ENCODE peak calls at places on chromosomes 1 and 21, in five cellular contexts. N, B, X, S and I are unnamed samples.
A peak's percentile ranks its signal among the peaks of the same experiment; 100 is the strongest.

GRCh38 chr1:39957299-39958020 is 2.5 kb downstream of the MFSD2A start:
- DNase-seq in N (no peak), S (no peak), B (no peak), X (no peak), I (no peak)

GRCh38 chr21:38897532-38898421 is 92.0 kb downstream of the ETS2 start:
- DNase-seq in B (no peak), S (no peak), N (no peak), X (no peak), I (no peak)

GRCh38 chr1:6033986-6034749 is 11.5 kb upstream of the KCNAB2 start:
- DNase-seq in S (no peak), N (no peak), B (peak; percentile 49), X (peak; percentile 82), I (peak; percentile 84)

GRCh38 chr1:41800237-41800902 is 118.4 kb downstream of the HIVEP3 start:
- DNase-seq in N (no peak), X (no peak), B (no peak), S (peak; percentile 61), I (no peak)

GRCh38 chr1:156911587-156912298 is 8.7 kb upstream of the LRRC71 start:
- DNase-seq in N (no peak), X (no peak), B (no peak), S (no peak), I (no peak)

GRCh38 chr1:71881611-71882010 is 400.7 kb downstream of the NEGR1 start:
- DNase-seq in S (no peak), N (no peak), X (no peak), B (no peak), I (no peak)

GRCh38 chr1:150619576-150620509 is 9.6 kb downstream of the ENSA start:
- DNase-seq in S (no peak), X (peak; percentile 81), N (no peak), B (no peak), I (no peak)

GRCh38 chr21:40386301-40386911 is 460.6 kb downstream of the DSCAM start:
- DNase-seq in X (peak; percentile 36), N (no peak), S (no peak), B (no peak), I (peak; percentile 69)

GRCh38 chr1:61386323-61386722 is 304.0 kb downstream of the NFIA start:
- DNase-seq in N (no peak), X (no peak), S (no peak), B (no peak), I (no peak)

GRCh38 chr1:112509005-112509659 is 367 bp downstream of the WNT2B start:
- DNase-seq in N (no peak), S (no peak), X (no peak), B (no peak), I (peak; percentile 73)

GRCh38 chr1:45617618-45618017 is 6.2 kb downstream of the CCDC17 start:
- DNase-seq in B (no peak), X (no peak), N (no peak), S (no peak), I (no peak)

GRCh38 chr1:27598902-27599528 is 4.9 kb downstream of the AHDC1 start:
- DNase-seq in X (peak; percentile 88), B (no peak), S (no peak), N (no peak), I (no peak)

GRCh38 chr1:20108724-20109123 is 10.6 kb downstream of the PLA2G2D start:
- DNase-seq in S (no peak), B (no peak), N (no peak), X (no peak), I (no peak)

GRCh38 chr21:15414057-15414456 is 315.7 kb upstream of the USP25 start:
- DNase-seq in X (no peak), S (no peak), N (no peak), B (no peak), I (no peak)

GRCh38 chr1:198328458-198329032 is 171.7 kb downstream of the NEK7 start:
- DNase-seq in S (no peak), N (no peak), B (no peak), X (no peak), I (no peak)

GRCh38 chr1:174157157-174157806 is 2.0 kb upstream of the RABGAP1L start:
- DNase-seq in B (no peak), X (no peak), S (peak; percentile 83), N (no peak), I (no peak)

GRCh38 chr1:158203693-158204457 is 23.2 kb downstream of the CD1D start:
- DNase-seq in B (peak; percentile 49), N (peak; percentile 69), S (peak; percentile 8), X (peak; percentile 37), I (peak; percentile 85)

GRCh38 chr1:116182019-116182714 is 71.0 kb downstream of the MAB21L3 start:
- DNase-seq in S (no peak), N (no peak), X (no peak), B (no peak), I (no peak)

GRCh38 chr1:193542668-193543067 is 356.3 kb upstream of the B3GALT2 start:
- DNase-seq in B (peak; percentile 3), X (no peak), S (no peak), N (no peak), I (peak; percentile 40)

GRCh38 chr1:115134850-115135484 is 45.7 kb upstream of the TSPAN2 start:
- DNase-seq in N (peak; percentile 22), X (no peak), S (no peak), B (no peak), I (no peak)

GRCh38 chr21:44718571-44718970 is 7.2 kb upstream of the TSPEAR start:
- DNase-seq in B (no peak), S (no peak), X (no peak), N (no peak), I (peak; percentile 73)

GRCh38 chr1:2643414-2644077 is 10.7 kb upstream of the MMEL1 start:
- DNase-seq in X (no peak), S (no peak), N (no peak), B (no peak), I (no peak)

GRCh38 chr1:152111515-152111968 is 3.7 kb downstream of the TCHH start:
- DNase-seq in N (no peak), X (no peak), B (no peak), S (no peak), I (peak; percentile 77)

GRCh38 chr21:45643021-45643980 is at the start of gene PCBP3:
- DNase-seq in B (no peak), N (peak; percentile 61), X (peak; percentile 98), S (peak; percentile 66), I (peak; percentile 99)

GRCh38 chr21:18174370-18174769 is 70.3 kb upstream of the CHODL start:
- DNase-seq in X (no peak), B (no peak), S (no peak), N (no peak), I (no peak)

GRCh38 chr21:36980280-36981048 is 14.0 kb upstream of the HLCS start:
- DNase-seq in N (no peak), S (no peak), X (no peak), B (no peak), I (peak; percentile 65)

GRCh38 chr1:12335815-12336214 is 106.0 kb downstream of the VPS13D start:
- DNase-seq in N (no peak), X (no peak), S (no peak), B (no peak), I (no peak)

GRCh38 chr1:236502972-236503639 is 20.7 kb upstream of the LGALS8 start:
- DNase-seq in S (no peak), X (peak; percentile 57), B (peak; percentile 91), N (peak; percentile 36), I (peak; percentile 89)

GRCh38 chr1:112462953-112463279 is 45.8 kb upstream of the WNT2B start:
- DNase-seq in S (no peak), X (peak; percentile 67), N (no peak), B (no peak), I (no peak)

DNA sequence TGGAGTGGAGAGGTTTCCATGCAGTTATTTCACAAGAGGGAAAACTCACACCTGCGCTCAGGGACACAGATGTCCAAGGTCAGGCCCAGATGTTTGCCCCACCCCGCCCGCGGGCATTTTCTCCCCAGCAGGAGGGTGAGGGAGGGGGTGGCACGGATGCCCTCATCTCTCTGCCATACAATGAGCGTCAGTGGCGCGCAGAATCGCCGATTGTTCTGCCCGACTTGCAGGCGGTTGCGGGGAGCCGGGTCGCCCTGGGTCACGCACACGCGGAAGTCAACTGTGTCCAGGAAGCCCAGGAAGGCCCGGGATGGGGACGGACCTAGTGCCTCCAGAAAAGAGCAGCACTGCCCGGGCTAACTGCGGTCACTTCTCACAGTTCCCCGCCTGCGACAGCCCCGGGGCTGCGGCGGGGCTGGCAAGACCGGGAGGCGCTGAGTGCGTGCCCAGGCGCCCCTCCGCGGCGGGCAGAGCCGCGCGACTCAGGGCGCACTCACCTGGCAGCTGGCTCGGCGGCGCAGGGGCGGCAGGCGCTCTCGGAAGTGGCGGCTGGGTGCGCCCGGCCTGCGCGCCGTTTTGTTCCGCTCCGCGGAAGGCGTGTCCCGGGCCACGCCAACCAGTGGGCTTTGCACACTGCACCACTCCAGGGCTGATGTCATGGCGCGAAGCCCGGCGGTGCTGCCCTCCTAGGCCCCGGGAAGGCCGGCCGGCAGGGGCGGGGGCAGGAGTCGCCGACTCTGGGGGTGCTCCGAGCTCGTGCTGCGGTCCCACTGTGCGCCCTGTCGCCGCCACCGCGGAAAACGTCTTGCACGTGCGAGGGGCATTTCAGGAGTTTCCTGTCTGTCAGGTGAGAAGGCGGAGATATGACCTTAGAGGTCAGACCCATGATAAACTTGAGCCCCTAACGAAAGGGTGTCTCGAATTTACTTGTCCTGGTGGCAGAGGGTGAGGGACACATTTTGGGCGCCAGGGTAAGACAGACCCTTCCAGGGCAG is at the start of gene CSRP1:
- DNase-seq in B (no peak), N (peak; percentile 71), S (peak; percentile 39), X (peak; percentile 91), I (peak; percentile 52)
- TF ChIP-seq EZH2 in B (no peak), N (no peak), S (no peak), X (no peak), I (peak; percentile 43)

GRCh38 chr1:159781992-159782391 is 1.2 kb downstream of the DUSP23 start:
- DNase-seq in B (no peak), N (no peak), S (no peak), X (no peak), I (no peak)

GRCh38 chr1:159790237-159790917 is 9.6 kb downstream of the DUSP23 start:
- DNase-seq in B (peak; percentile 16), S (no peak), N (peak; percentile 24), X (peak; percentile 49), I (peak; percentile 81)

GRCh38 chr1:159783724-159784123 is 3.0 kb downstream of the DUSP23 start:
- DNase-seq in B (no peak), S (no peak), N (no peak), X (no peak), I (peak; percentile 64)

GRCh38 chr1:159786966-159787365 is 6.2 kb downstream of the DUSP23 start:
- DNase-seq in X (no peak), S (no peak), B (no peak), N (no peak), I (no peak)

DNA sequence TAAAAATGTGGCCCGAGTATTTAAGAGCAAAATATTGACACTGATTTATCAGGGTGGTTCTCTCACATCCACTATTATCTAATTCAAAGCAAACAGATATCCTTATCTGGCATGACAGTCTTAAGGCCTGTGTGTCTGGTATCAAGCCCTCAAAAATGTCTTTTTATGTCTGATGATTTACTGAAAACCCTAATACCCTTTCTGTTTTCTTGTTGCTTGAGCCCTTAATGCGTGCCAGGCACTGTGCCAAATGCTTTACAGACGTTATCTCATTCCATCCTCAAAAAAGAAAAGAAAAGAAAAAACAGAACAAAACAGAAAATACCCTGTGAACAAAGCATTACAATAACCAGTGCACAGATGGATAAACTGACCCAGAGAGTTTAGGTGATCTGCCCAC is 5.7 kb downstream of the DUSP23 start:
- DNase-seq in X (no peak), S (no peak), B (no peak), N (no peak), I (no peak)
- TF ChIP-seq REST in X (no peak), S (no peak), B (no peak), N (no peak), I (no peak)

GRCh38 chr1:13513885-13514546 is at the start of gene LRRC38:
- DNase-seq in B (no peak), X (no peak), N (no peak), S (no peak), I (peak; percentile 77)
- TF ChIP-seq EZH2 in B (no peak), X (no peak), N (no peak), S (no peak), I (peak; percentile 52)

GRCh38 chr1:50275564-50275963 is 147.7 kb downstream of the DMRTA2 start:
- DNase-seq in S (no peak), N (no peak), B (no peak), X (no peak), I (peak; percentile 81)
- TF ChIP-seq REST in S (no peak), N (no peak), B (no peak), X (no peak), I (no peak)